ENCODE peak calls at places on chromosome 2, in ten cellular contexts. D is Peyer's patch, E is A549, B is ovary, S is erythroblast, K is tibial nerve, F is sigmoid colon, O is K562, A is spleen, W is right lobe of liver. G is an unnamed sample.

GRCh38 chr2:20635096-20635475 is 15.8 kb downstream of the HS1BP3 start:
- DNase-seq in O (no peak), B (no peak), S (no peak), E (no peak), F (no peak), K (no peak), W (peak), D (no peak), A (peak), G (no peak)

GRCh38 chr2:53787255-53787910 is 539 bp downstream of the ERLEC1 start:
- DNase-seq in E (no peak), D (no peak), F (no peak), A (no peak), O (no peak), K (peak), B (no peak), S (peak), W (no peak), G (no peak)

GRCh38 chr2:72457801-72458516 is 310.3 kb upstream of the CYP26B1 start:
- DNase-seq in S (no peak), B (no peak), K (no peak), W (no peak), O (no peak), F (no peak), A (no peak), E (no peak), D (no peak), G (no peak)

GRCh38 chr2:100561191-100561590 is 1.6 kb upstream of the PDCL3 start:
- DNase-seq in F (no peak), B (no peak), D (no peak), E (no peak), A (no peak), K (no peak), S (no peak), O (no peak), W (no peak), G (no peak)

GRCh38 chr2:207241198-207241597 is 75.5 kb upstream of the KLF7 start:
- DNase-seq in B (no peak), A (no peak), D (no peak), E (no peak), S (no peak), F (no peak), O (no peak), W (no peak), K (no peak), G (no peak)

GRCh38 chr2:208097801-208098200 is 26.5 kb downstream of the CRYGD start:
- DNase-seq in W (no peak), O (no peak), E (no peak), S (no peak), D (no peak), F (no peak), A (no peak), B (no peak), K (no peak), G (no peak)

GRCh38 chr2:23661276-23662050 is 265.5 kb downstream of the ATAD2B start:
- DNase-seq in E (no peak), K (no peak), D (no peak), B (no peak), F (no peak), A (no peak), O (no peak), S (no peak), W (no peak), G (no peak)

GRCh38 chr2:233385489-233386044 is 31.3 kb downstream of the DGKD start:
- DNase-seq in S (no peak), A (peak), K (no peak), W (no peak), O (no peak), F (no peak), E (no peak), D (no peak), B (no peak), G (peak)

GRCh38 chr2:9261231-9261883 is 54.7 kb downstream of the ASAP2 start:
- DNase-seq in K (no peak), E (no peak), O (no peak), W (no peak), A (no peak), F (peak), D (no peak), B (peak), S (no peak), G (no peak)

GRCh38 chr2:60407398-60407797 is 146.1 kb downstream of the BCL11A start:
- DNase-seq in S (no peak), A (no peak), D (no peak), O (no peak), E (no peak), F (no peak), W (no peak), B (no peak), K (no peak), G (no peak)

GRCh38 chr2:240387669-240388358 is 47.6 kb upstream of the GPC1 start:
- DNase-seq in B (peak), A (peak), E (peak), K (peak), S (no peak), F (peak), O (peak), W (peak), D (no peak), G (no peak)

GRCh38 chr2:98601532-98602132 is 6.7 kb downstream of the COA5 start:
- DNase-seq in A (no peak), E (peak), B (no peak), S (peak), F (no peak), W (no peak), D (no peak), K (no peak), O (no peak), G (no peak)

GRCh38 chr2:84880645-84881521 is at the start of gene TRABD2A:
- DNase-seq in E (no peak), K (no peak), A (peak), D (peak), O (peak), B (peak), W (no peak), F (no peak), S (peak), G (no peak)

GRCh38 chr2:46770622-46771021 is 145.0 kb downstream of the MCFD2 start:
- DNase-seq in F (no peak), D (no peak), W (no peak), K (no peak), E (peak), B (no peak), S (no peak), A (no peak), O (no peak), G (no peak)

GRCh38 chr2:68367918-68368656 is 3.0 kb downstream of the PLEK start:
- DNase-seq in F (no peak), D (no peak), S (no peak), W (no peak), K (no peak), A (no peak), O (no peak), B (no peak), E (no peak), G (no peak)

GRCh38 chr2:68750592-68751396 is 16.2 kb downstream of the ARHGAP25 start:
- DNase-seq in F (no peak), B (no peak), S (no peak), E (no peak), D (peak), A (no peak), O (no peak), W (no peak), K (peak), G (no peak)

GRCh38 chr2:170052151-170052550 is 125.8 kb upstream of the MYO3B start:
- DNase-seq in F (no peak), A (no peak), S (peak), K (no peak), E (no peak), B (no peak), O (no peak), W (no peak), D (no peak), G (no peak)

GRCh38 chr2:206647985-206648384 is 5.7 kb downstream of the FAM237A start:
- DNase-seq in A (no peak), B (no peak), K (no peak), F (no peak), W (no peak), D (no peak), E (no peak), S (no peak), O (no peak), G (no peak)

GRCh38 chr2:132424526-132425121 is 8.0 kb downstream of the GPR39 start:
- DNase-seq in W (peak), B (no peak), E (no peak), A (no peak), S (no peak), D (no peak), F (no peak), K (peak), O (no peak), G (no peak)

GRCh38 chr2:232137346-232137745 is 175.8 kb downstream of the DIS3L2 start:
- DNase-seq in D (no peak), O (no peak), B (no peak), S (no peak), K (no peak), F (no peak), E (no peak), W (no peak), A (no peak), G (no peak)

GRCh38 chr2:113217455-113218282 is 43.9 kb downstream of the PSD4 start:
- DNase-seq in W (peak), A (no peak), E (no peak), O (no peak), S (no peak), F (peak), D (no peak), K (no peak), B (no peak), G (no peak)

GRCh38 chr2:30267576-30267975 is 36.2 kb downstream of the LBH start:
- DNase-seq in O (no peak), E (no peak), A (no peak), D (no peak), B (no peak), K (no peak), W (no peak), S (no peak), F (no peak), G (no peak)

GRCh38 chr2:152440049-152440448 is 105.1 kb downstream of the FMNL2 start:
- DNase-seq in S (no peak), D (no peak), W (no peak), B (no peak), O (no peak), F (no peak), K (no peak), E (no peak), A (no peak), G (no peak)

GRCh38 chr2:16635796-16636699 is 29.6 kb downstream of the CYRIA start:
- DNase-seq in B (no peak), S (peak), F (no peak), E (no peak), A (no peak), O (peak), D (no peak), W (no peak), K (no peak), G (no peak)

GRCh38 chr2:13050764-13051163 is 334.0 kb downstream of the TRIB2 start:
- DNase-seq in A (no peak), O (no peak), F (no peak), W (no peak), E (no peak), K (no peak), D (no peak), B (no peak), S (peak), G (no peak)

GRCh38 chr2:68282814-68283812 is 30.8 kb upstream of the PPP3R1 start:
- DNase-seq in B (no peak), D (no peak), S (peak), O (peak), K (no peak), E (peak), F (no peak), W (no peak), A (no peak), G (peak)

GRCh38 chr2:109367679-109368078 is 238.7 kb downstream of the SH3RF3 start:
- DNase-seq in K (no peak), B (no peak), O (no peak), F (no peak), A (no peak), W (no peak), D (no peak), S (no peak), E (no peak), G (no peak)

GRCh38 chr2:88601302-88601701 is 26.0 kb downstream of the EIF2AK3 start:
- DNase-seq in E (no peak), D (no peak), A (no peak), O (no peak), F (no peak), B (no peak), K (no peak), S (peak), W (no peak), G (no peak)

GRCh38 chr2:237859533-237860272 is at the start of gene RAMP1:
- DNase-seq in K (no peak), B (peak), A (peak), E (no peak), W (no peak), D (no peak), S (no peak), O (no peak), F (peak), G (peak)

GRCh38 chr2:551621-552020 is 125.6 kb downstream of the TMEM18 start:
- DNase-seq in D (no peak), S (no peak), K (no peak), O (no peak), B (no peak), A (no peak), E (no peak), W (no peak), F (no peak), G (no peak)

DNA sequence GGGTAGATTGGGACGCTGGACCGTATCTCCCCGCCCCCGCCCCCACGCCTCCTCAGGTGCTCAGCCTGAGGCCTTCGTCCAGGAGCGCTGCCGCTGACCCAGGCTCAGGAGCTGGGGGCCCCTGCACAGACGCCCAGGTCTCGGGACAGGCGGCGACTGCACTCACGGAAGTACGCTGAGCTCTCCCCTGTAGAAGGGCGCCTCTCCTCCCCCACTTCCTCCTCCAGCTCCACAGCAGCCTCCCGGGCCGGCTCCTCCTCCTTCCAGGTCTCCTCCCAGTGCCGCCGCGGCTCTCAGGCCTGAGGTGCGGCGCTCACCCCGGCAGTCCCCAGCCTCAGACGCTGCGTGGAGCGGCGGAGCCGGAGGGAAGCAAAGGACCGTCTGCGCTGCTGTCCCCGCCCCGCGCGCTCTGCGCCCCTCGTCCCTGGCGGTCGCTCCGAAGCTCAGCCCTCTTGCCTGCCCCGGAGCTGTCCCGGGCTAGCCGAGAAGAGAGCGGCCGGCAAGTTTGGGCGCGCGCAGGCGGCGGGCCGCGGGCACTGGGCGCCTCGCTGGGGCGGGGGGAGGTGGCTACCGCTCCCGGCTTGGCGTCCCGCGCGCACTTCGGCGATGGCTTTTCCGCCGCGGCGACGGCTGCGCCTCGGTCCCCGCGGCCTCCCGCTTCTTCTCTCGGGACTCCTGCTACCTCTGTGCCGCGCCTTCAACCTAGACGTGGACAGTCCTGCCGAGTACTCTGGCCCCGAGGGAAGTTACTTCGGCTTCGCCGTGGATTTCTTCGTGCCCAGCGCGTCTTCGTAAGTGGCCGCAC is at the start of gene ITGAV:
- DNase-seq in K (peak), S (peak), B (peak), O (peak), A (peak), F (peak), D (peak), E (peak), W (peak), G (peak)
- TF ChIP-seq POLR2A in K (peak), S (peak), B (peak), O (peak), A (peak), F (peak), D (peak), E (peak), W (peak), G (peak)

GRCh38 chr2:28394331-28394877 is 1.7 kb downstream of the FOSL2 start:
- DNase-seq in D (no peak), E (no peak), K (peak), W (peak), F (peak), A (peak), B (peak), S (no peak), O (no peak), G (no peak)
- TF ChIP-seq POLR2A in D (peak), E (no peak), K (peak), W (peak), F (peak), A (no peak), B (no peak), S (no peak), O (no peak), G (no peak)

DNA sequence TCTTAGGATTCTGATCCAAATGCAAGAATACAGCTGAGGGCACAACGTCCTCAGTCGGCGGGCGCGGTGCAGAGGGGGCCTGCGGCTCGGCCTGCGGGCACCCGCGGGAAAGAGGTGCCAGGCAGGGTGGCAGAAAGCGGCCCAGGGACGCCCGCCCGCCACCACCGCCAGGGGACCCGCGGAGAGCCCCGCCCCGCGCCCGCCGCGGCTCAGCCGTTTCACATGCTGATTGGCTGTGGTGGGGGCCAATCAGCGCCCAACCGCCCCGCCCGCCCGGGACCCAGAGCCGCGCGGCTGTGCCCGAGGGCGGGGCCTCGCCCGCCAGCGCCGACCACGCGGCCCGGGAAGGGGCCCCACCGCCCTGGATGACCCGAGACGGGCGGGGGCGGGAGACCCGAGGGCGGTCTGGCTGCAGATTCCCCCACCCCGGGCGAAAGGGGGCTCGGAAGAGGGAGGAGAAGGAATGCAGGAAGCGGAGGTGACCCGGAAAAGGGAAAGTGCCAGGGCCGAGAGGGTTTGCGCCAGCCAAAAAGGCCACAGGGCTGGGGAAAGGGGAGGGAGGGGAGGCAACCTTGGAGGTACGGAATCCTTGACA is 8.0 kb downstream of the IRS1 start:
- DNase-seq in B (peak), K (peak), W (peak), D (peak), F (peak), A (peak), E (peak), S (peak), O (peak), G (peak)
- TF ChIP-seq POLR2A in B (peak), K (peak), W (peak), D (peak), F (no peak), A (peak), E (peak), S (peak), O (peak), G (peak)

GRCh38 chr2:122595065-122595464 is 839.6 kb downstream of the TSN start:
- DNase-seq in B (no peak), F (no peak), O (no peak), E (no peak), K (no peak), A (no peak), S (no peak), W (no peak), D (no peak), G (no peak)

GRCh38 chr2:122598784-122599183 is 843.3 kb downstream of the TSN start:
- DNase-seq in E (no peak), O (no peak), K (no peak), W (no peak), D (no peak), S (no peak), B (no peak), F (no peak), A (no peak), G (no peak)

GRCh38 chr2:122596541-122596940 is 841.1 kb downstream of the TSN start:
- DNase-seq in F (no peak), A (no peak), D (no peak), E (no peak), O (no peak), B (no peak), K (no peak), W (no peak), S (no peak), G (no peak)
- TF ChIP-seq POLR2A in F (no peak), A (no peak), D (no peak), E (no peak), O (no peak), B (no peak), K (no peak), W (no peak), S (no peak), G (no peak)

GRCh38 chr2:111121873-111122630 is 1.3 kb downstream of the BCL2L11 start:
- DNase-seq in A (peak), K (peak), W (peak), O (peak), D (peak), F (peak), S (peak), B (peak), E (peak), G (peak)
- TF ChIP-seq POLR2A in A (peak), K (peak), W (no peak), O (peak), D (peak), F (peak), S (peak), B (no peak), E (peak), G (peak)

DNA sequence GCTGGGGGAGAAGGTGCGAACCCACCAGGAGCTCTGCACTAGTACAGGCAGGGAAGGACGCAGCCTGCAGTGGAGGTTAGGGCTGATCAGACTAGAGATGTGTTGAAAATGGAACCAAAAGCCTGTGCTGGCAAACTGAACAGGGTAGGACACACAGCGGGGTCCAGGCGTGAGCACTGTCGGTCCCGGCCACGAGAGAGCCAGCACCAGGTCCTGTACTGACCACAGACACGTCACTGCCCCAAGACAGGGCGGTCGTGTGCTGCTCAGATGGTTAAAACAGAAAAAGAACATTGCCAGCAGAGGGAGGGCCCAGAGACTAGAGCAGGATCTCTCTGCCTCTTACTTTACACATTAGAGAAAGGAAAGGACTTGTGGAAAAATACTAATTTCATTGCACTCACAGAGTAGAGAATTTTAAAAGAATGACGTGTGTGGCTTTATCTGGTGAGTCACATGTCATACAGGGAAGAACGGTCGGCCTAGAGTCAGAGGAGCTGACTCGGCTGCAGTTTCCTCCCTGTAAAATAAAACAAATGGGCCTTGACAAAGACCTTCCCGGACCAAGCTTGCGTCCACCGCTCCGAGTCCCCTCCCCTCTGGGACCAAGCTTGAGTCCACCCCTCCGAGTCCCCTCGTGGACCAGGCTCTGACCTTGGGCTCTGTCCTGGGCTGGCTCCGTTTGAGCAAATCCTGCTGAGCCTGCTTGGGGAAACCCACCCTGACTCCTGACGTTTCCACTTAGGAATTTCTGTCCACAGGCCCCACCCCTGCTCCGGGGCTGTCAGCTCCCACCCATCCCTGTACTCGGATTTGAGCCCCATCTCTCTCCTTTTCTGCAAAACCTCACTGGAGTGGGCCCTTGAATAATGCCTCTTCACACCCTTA is 16.7 kb upstream of the ADI1 start:
- DNase-seq in F (peak), B (peak), E (no peak), S (peak), W (peak), K (peak), D (no peak), A (peak), O (peak), G (no peak)
- TF ChIP-seq POLR2A in F (no peak), B (peak), E (peak), S (peak), W (peak), K (no peak), D (no peak), A (no peak), O (peak), G (no peak)